ENCODE peak calls at places on chromosomes 1 and 21, in seven cellular contexts. W is prostate gland, B is GM23338, V is right lobe of liver, G is fibroblast of lung, L is pancreas, J is left ventricle myocardium inferior. I is an unnamed sample. For H3K4me1, the result is how much of the 10 kb centered on the place peaks cover.

GRCh38 chr1:231926340-231926739 is 299.8 kb downstream of the DISC1 start:
- DNase-seq in W (no peak), B (no peak), V (no peak), G (no peak), L (no peak), J (no peak), I (no peak)

GRCh38 chr1:202888204-202888506 is 794 bp downstream of the RABIF start:
- DNase-seq in W (no peak), B (no peak), V (no peak), G (peak), L (no peak), J (no peak), I (no peak)

GRCh38 chr1:97797403-97798183 is 123.2 kb downstream of the DPYD start:
- DNase-seq in W (no peak), B (no peak), V (no peak), G (peak), L (no peak), J (peak), I (no peak)

GRCh38 chr1:232166942-232167341 is 463.0 kb downstream of the SIPA1L2 start:
- DNase-seq in W (no peak), B (peak), V (no peak), G (no peak), L (no peak), J (no peak), I (no peak)

GRCh38 chr21:42570841-42571387 is 57.3 kb downstream of the SLC37A1 start:
- DNase-seq in W (peak), B (peak), V (peak), G (no peak), L (no peak), J (no peak), I (no peak)

GRCh38 chr21:38804617-38805281 is 980 bp upstream of the ETS2 start:
- DNase-seq in W (peak), B (peak), V (peak), G (peak), L (peak), J (peak), I (peak)

GRCh38 chr1:213014642-213015041 is 1.0 kb downstream of the ANGEL2 start:
- DNase-seq in W (no peak), B (peak), V (no peak), G (peak), L (no peak), J (no peak), I (no peak)

GRCh38 chr1:16175610-16176553 is 20.0 kb upstream of the EPHA2 start:
- DNase-seq in W (peak), B (no peak), V (peak), G (peak), L (peak), J (peak), I (peak)

GRCh38 chr1:102661481-102661880 is 446.8 kb downstream of the COL11A1 start:
- DNase-seq in W (no peak), B (no peak), V (no peak), G (no peak), L (no peak), J (no peak), I (no peak)

GRCh38 chr1:114524933-114525332 is 13.9 kb upstream of the TRIM33 start:
- DNase-seq in W (no peak), B (peak), V (no peak), G (no peak), L (no peak), J (no peak), I (no peak)

GRCh38 chr21:31604591-31605190 is 54.8 kb upstream of the SOD1 start:
- DNase-seq in W (peak), B (peak), V (peak), G (peak), L (peak), J (peak), I (peak)

GRCh38 chr1:228271701-228272251 is 63.9 kb downstream of the OBSCN start:
- DNase-seq in W (no peak), B (no peak), V (no peak), G (no peak), L (no peak), J (no peak), I (no peak)

GRCh38 chr1:238672262-238672661 is 714.1 kb upstream of the CHRM3 start:
- DNase-seq in W (no peak), B (no peak), V (no peak), G (peak), L (no peak), J (no peak), I (no peak)

GRCh38 chr1:84505167-84506001 is 802 bp upstream of the SPATA1 start:
- DNase-seq in W (peak), B (peak), V (peak), G (peak), L (peak), J (peak), I (no peak)

GRCh38 chr21:45102391-45102932 is 28.1 kb downstream of the ADARB1 start:
- DNase-seq in W (peak), B (peak), V (no peak), G (peak), L (no peak), J (no peak), I (no peak)

GRCh38 chr1:186559601-186560116 is 98.7 kb upstream of the PDC start:
- DNase-seq in W (no peak), B (no peak), V (no peak), G (peak), L (no peak), J (no peak), I (no peak)

GRCh38 chr1:155091071-155092051 is 12.7 kb downstream of the EFNA3 start:
- DNase-seq in W (peak), B (peak), V (peak), G (peak), L (no peak), J (peak), I (peak)

GRCh38 chr1:172906778-172907592 is 143.8 kb downstream of the TNFSF18 start:
- DNase-seq in W (no peak), B (no peak), V (no peak), G (peak), L (no peak), J (no peak), I (no peak)

GRCh38 chr1:212450331-212450881 is 17.7 kb downstream of the NENF start:
- DNase-seq in W (no peak), B (no peak), V (no peak), G (no peak), L (no peak), J (no peak), I (no peak)

GRCh38 chr21:20169812-20170576 is 828.2 kb upstream of the NCAM2 start:
- DNase-seq in W (no peak), B (no peak), V (no peak), G (no peak), L (no peak), J (no peak), I (no peak)

GRCh38 chr1:58870298-58870676 is 86.4 kb upstream of the JUN start:
- DNase-seq in W (no peak), B (no peak), V (no peak), G (peak), L (peak), J (no peak), I (peak)

GRCh38 chr1:45716700-45717099 is 28.7 kb downstream of the TMEM69 start:
- DNase-seq in W (no peak), B (no peak), V (no peak), G (no peak), L (no peak), J (no peak), I (no peak)

GRCh38 chr1:88985033-88985432 is 7.4 kb downstream of the KYAT3 start:
- DNase-seq in W (no peak), B (no peak), V (no peak), G (peak), L (peak), J (no peak), I (no peak)

GRCh38 chr1:14296795-14297194 is 301.7 kb upstream of the KAZN start:
- DNase-seq in W (no peak), B (no peak), V (no peak), G (peak), L (no peak), J (no peak), I (no peak)

GRCh38 chr1:91501527-91501859 is 842 bp downstream of the CDC7 start:
- DNase-seq in W (no peak), B (peak), V (no peak), G (peak), L (no peak), J (no peak), I (no peak)

GRCh38 chr1:185559684-185560310 is 174.4 kb upstream of the HMCN1 start:
- DNase-seq in W (peak), B (peak), V (peak), G (peak), L (peak), J (peak), I (peak)

GRCh38 chr21:37915516-37915915 is 741 bp downstream of the KCNJ6 start:
- DNase-seq in W (no peak), B (peak), V (no peak), G (no peak), L (no peak), J (no peak), I (no peak)

GRCh38 chr1:18376661-18377060 is 104.1 kb upstream of the KLHDC7A start:
- DNase-seq in W (no peak), B (no peak), V (no peak), G (no peak), L (no peak), J (no peak), I (no peak)

GRCh38 chr1:25140073-25140797 is 92.1 kb downstream of the SYF2 start:
- DNase-seq in W (no peak), B (no peak), V (peak), G (no peak), L (peak), J (no peak), I (no peak)

GRCh38 chr1:151282883-151283725 is 1.0 kb downstream of the ZNF687 start:
- DNase-seq in W (no peak), B (peak), V (peak), G (peak), L (peak), J (peak), I (peak)

GRCh38 chr1:179747611-179748010 is 4.5 kb downstream of the FAM163A start:
- DNase-seq in W (no peak), B (no peak), V (no peak), G (no peak), L (no peak), J (no peak), I (no peak)

GRCh38 chr1:55626326-55626725 is 411.2 kb upstream of the USP24 start:
- DNase-seq in W (no peak), B (no peak), V (no peak), G (no peak), L (no peak), J (no peak), I (no peak)

GRCh38 chr1:89065077-89065868 is at the start of gene GBP1:
- DNase-seq in W (peak), B (no peak), V (no peak), G (peak), L (no peak), J (no peak), I (no peak)

GRCh38 chr1:61053281-61053711 is 29.1 kb upstream of the NFIA start:
- DNase-seq in W (no peak), B (no peak), V (no peak), G (no peak), L (no peak), J (no peak), I (no peak)

GRCh38 chr1:226872455-226872854 is 2.0 kb downstream of the PSEN2 start:
- DNase-seq in W (no peak), B (no peak), V (no peak), G (no peak), L (peak), J (no peak), I (no peak)

GRCh38 chr1:1630965-1631792 is 794 bp upstream of the MMP23B start:
- DNase-seq in W (no peak), B (peak), V (peak), G (peak), L (peak), J (peak), I (peak)

GRCh38 chr1:217534566-217534965 is 96.3 kb downstream of the GPATCH2 start:
- DNase-seq in W (no peak), B (no peak), V (no peak), G (peak), L (no peak), J (no peak), I (no peak)

GRCh38 chr1:53550201-53550741 is 91.1 kb downstream of the DMRTB1 start:
- DNase-seq in W (no peak), B (no peak), V (peak), G (peak), L (no peak), J (peak), I (no peak)

DNA sequence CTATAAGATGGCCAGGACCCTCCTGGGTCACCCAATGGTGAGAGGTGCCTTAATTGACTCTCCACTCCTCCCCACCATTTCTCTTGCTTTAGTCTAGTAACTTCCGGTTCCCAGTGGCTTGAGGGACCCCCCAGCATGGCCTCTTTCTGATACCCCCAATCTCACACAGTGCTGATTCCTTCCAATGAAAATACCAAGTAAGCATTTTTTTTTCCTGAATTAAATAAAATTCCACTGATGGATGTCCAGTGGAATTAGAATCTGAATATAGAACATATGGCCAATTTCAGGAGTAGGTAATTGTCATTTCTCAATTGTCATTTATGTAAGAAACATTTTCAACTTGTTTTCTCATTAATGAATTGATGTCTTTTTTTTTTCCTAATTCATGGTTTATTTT is 9.5 kb downstream of the NOS1AP start:
- DNase-seq in W (no peak), B (no peak), V (no peak), G (no peak), L (no peak), J (no peak), I (no peak)
- H3K4me1 ChIP-seq in W (under half), B (under half), V (under half), G (under half), L (under half), J (under half), I (under half)

GRCh38 chr1:150281758-150282557 is at the start of gene CIART:
- DNase-seq in W (peak), B (peak), V (peak), G (peak), L (peak), J (peak), I (peak)

GRCh38 chr1:150280138-150280707 is 2.1 kb upstream of the CIART start:
- DNase-seq in W (no peak), B (peak), V (peak), G (no peak), L (no peak), J (no peak), I (peak)

GRCh38 chr1:150283260-150283659 is 906 bp downstream of the CIART start:
- DNase-seq in W (no peak), B (peak), V (no peak), G (no peak), L (no peak), J (no peak), I (no peak)

GRCh38 chr1:150281221-150281757 is 1.1 kb upstream of the CIART start:
- DNase-seq in W (peak), B (peak), V (peak), G (peak), L (peak), J (peak), I (peak)

GRCh38 chr1:150282558-150282958 is 204 bp downstream of the CIART start:
- DNase-seq in W (peak), B (no peak), V (peak), G (no peak), L (no peak), J (no peak), I (no peak)
- H3K4me3 ChIP-seq in W (peak), B (peak), V (peak), G (peak), L (peak), J (peak), I (no peak)

DNA sequence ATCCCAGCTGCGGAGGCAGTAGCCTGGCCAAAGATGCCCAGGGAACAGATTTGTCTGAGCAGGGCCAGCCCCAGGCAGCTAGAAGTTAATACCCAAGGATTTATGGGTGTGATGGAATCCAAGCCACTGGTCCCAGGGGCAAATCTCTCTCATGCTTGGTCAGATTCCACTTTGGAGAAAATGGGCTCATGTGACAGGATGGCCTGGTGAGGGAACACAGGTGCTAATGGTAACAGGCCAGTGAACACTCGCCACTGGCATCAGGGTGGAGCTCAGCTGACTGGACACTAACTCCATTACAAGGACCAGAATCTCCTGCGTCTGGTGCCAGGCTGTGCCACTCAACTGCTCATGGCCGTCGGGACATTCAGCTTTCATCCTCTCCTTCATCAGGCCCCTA is 12.0 kb downstream of the MDM4 start:
- DNase-seq in W (no peak), B (no peak), V (no peak), G (no peak), L (no peak), J (no peak), I (no peak)
- TF ChIP-seq CTCF in W (no peak), B (no peak), V (no peak), G (no peak), L (no peak), J (no peak), I (no peak)

GRCh38 chr1:21272540-21272939 is 17.7 kb downstream of the ECE1 start:
- DNase-seq in W (no peak), B (no peak), V (no peak), G (no peak), L (no peak), J (no peak), I (no peak)

GRCh38 chr1:21270086-21270689 is 20.1 kb downstream of the ECE1 start:
- DNase-seq in W (no peak), B (peak), V (no peak), G (peak), L (peak), J (peak), I (peak)

GRCh38 chr1:21273743-21274142 is 16.5 kb downstream of the ECE1 start:
- DNase-seq in W (no peak), B (no peak), V (no peak), G (no peak), L (no peak), J (peak), I (peak)

GRCh38 chr1:21269461-21270085 is 20.7 kb downstream of the ECE1 start:
- DNase-seq in W (no peak), B (no peak), V (peak), G (no peak), L (no peak), J (no peak), I (peak)

DNA sequence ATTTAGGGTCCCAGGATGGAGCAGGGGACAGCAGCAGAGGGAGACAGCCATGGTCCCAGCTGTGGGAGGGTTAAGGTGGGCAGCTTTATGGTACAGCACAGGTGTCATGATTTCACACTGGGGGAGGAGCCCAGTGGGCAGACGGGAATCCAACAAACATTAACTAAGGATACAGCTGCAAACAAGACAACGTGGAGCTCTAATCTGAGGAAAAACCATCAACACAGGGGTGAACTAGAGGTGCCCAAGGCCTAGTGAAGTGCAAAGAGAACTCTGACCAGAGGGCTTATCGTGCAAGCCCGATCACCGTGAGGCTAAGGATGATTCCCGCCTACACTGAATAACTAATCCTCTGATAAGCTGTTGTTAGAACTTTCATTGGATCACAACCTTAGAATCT is 18.7 kb downstream of the ECE1 start:
- DNase-seq in W (no peak), B (no peak), V (no peak), G (no peak), L (no peak), J (no peak), I (no peak)
- H3K4me1 ChIP-seq in W (under half), B (under half), V (half or more), G (under half), L (half or more), J (half or more), I (under half)

GRCh38 chr1:183279835-183280234 is 93.8 kb downstream of the LAMC2 start:
- DNase-seq in W (no peak), B (no peak), V (peak), G (peak), L (no peak), J (peak), I (no peak)
- H3K4me3 ChIP-seq in W (no peak), B (no peak), V (no peak), G (no peak), L (no peak), J (no peak), I (no peak)

DNA sequence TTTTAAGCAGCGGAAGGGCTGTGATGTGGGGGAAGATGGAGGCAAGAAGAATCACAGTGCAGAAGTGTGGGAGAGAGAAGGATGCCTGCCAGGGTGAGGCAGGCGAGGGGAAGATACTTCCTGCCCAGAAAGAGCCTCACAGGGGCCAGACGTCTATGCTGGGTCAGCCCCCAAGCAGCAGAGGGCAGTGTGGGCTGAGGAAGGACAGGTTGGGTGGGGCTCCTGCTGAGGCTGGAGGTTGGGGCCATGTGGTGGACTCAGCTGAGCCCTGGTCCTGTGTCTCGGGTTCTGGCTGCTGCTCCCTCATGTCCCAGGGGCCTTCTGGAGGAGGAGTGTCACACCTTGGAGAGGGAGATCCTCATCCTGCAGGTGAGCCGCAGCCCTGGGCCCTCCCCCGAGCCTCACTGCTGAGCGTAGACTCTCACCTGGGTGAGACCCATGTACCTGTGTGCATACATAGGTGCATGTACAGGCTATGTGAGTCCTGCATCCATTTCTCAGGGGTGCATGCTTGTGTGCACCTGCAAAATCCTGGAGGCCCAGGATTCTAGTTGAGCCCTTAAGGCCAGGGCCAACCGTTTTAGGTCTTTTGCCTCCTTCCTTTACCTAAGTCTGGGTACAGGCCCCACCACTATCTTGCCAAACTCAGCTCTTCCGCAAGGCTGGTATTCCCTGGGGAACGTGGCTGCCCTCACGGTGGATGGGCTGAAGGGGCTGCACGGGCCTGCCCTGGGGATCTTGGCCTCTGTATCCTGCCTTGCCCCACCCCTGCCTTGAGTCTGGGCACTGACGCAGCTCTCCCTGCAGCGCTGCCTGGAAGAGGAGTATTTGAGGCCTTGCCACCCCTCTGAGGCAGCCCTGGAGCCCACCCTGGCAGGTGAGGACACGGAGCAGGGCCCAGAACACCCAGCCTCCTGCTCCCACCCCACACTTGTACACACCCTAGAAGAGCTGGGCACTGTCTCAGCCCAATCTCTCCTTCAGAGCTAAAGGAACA is 3.7 kb downstream of the CCDC24 start:
- DNase-seq in W (no peak), B (peak), V (no peak), G (no peak), L (no peak), J (no peak), I (peak)
- TF ChIP-seq CTCF in W (no peak), B (peak), V (no peak), G (no peak), L (no peak), J (no peak), I (no peak)